ENCODE peak calls at places on chromosomes 13 and 19, in eight cellular contexts. S, T, Z, F, R, N, Y and I are unnamed samples.

GRCh38 chr13:24161980-24162517 is 1.5 kb downstream of the SPATA13 start:
- DNase-seq in Z (no peak), N (no peak), R (no peak), Y (no peak), S (no peak), T (no peak), F (peak; percentile 80), I (no peak)

GRCh38 chr13:104854007-104854406 is 1681.5 kb downstream of the EFNB2 start:
- DNase-seq in T (no peak), Y (no peak), S (no peak), F (no peak), R (no peak), Z (no peak), N (no peak), I (no peak)

GRCh38 chr13:29081036-29081435 is 260.9 kb downstream of the MTUS2 start:
- DNase-seq in S (no peak), Z (no peak), N (no peak), F (no peak), Y (no peak), R (no peak), T (no peak), I (no peak)

GRCh38 chr13:29956771-29957170 is 106.4 kb upstream of the UBL3 start:
- DNase-seq in T (no peak), N (no peak), Z (no peak), S (no peak), F (no peak), R (no peak), Y (no peak), I (peak; percentile 25)

GRCh38 chr19:39112338-39112890 is 13.2 kb upstream of the PAK4 start:
- DNase-seq in Z (no peak), R (peak; percentile 45), F (no peak), T (no peak), N (peak; percentile 96), Y (no peak), S (no peak), I (no peak)

GRCh38 chr19:3644351-3645066 is 17.9 kb upstream of the CACTIN start:
- DNase-seq in Y (no peak), F (peak; percentile 72), S (no peak), T (no peak), Z (no peak), N (no peak), R (no peak), I (no peak)

GRCh38 chr13:98570929-98571372 is 6.0 kb downstream of the STK24 start:
- DNase-seq in S (no peak), Y (no peak), F (peak; percentile 43), R (no peak), N (peak; percentile 59), T (peak; percentile 31), Z (no peak), I (no peak)

GRCh38 chr13:72849571-72849970 is 67.6 kb downstream of the PIBF1 start:
- DNase-seq in N (no peak), R (no peak), Y (no peak), Z (no peak), S (no peak), F (no peak), T (no peak), I (no peak)

GRCh38 chr13:103000157-103000556 is 66.1 kb downstream of the SLC10A2 start:
- DNase-seq in T (no peak), N (no peak), S (no peak), F (no peak), R (no peak), Y (no peak), Z (no peak), I (no peak)

GRCh38 chr13:107730835-107731234 is 484.5 kb downstream of the LIG4 start:
- DNase-seq in Z (no peak), R (no peak), S (no peak), T (no peak), F (no peak), N (no peak), Y (no peak), I (peak; percentile 76)

GRCh38 chr13:97212540-97213146 is 9.5 kb upstream of the MBNL2 start:
- DNase-seq in S (no peak), Y (no peak), Z (no peak), F (peak; percentile 42), R (no peak), T (no peak), N (no peak), I (peak; percentile 69)

GRCh38 chr13:52945348-52945747 is 83.3 kb upstream of the OLFM4 start:
- DNase-seq in N (no peak), R (no peak), Y (no peak), F (no peak), T (no peak), S (no peak), Z (no peak), I (no peak)

GRCh38 chr13:23447927-23448326 is 14.4 kb upstream of the SACS start:
- DNase-seq in N (no peak), Z (no peak), S (no peak), Y (no peak), F (no peak), R (no peak), T (peak; percentile 31), I (peak; percentile 21)

GRCh38 chr13:91136806-91137205 is 210.7 kb upstream of the MIR17HG start:
- DNase-seq in N (no peak), S (no peak), Y (no peak), Z (no peak), F (no peak), R (no peak), T (no peak), I (no peak)

GRCh38 chr13:23140492-23140891 is 40.3 kb upstream of the SGCG start:
- DNase-seq in T (no peak), N (no peak), F (no peak), Z (no peak), R (no peak), S (no peak), Y (no peak), I (no peak)

GRCh38 chr13:92719868-92720267 is 506.7 kb upstream of the GPC6 start:
- DNase-seq in Z (no peak), Y (no peak), R (no peak), F (no peak), T (no peak), S (no peak), N (no peak), I (no peak)

GRCh38 chr13:24107955-24108614 is 52.4 kb upstream of the SPATA13 start:
- DNase-seq in Y (no peak), Z (no peak), F (no peak), S (no peak), N (no peak), T (no peak), R (no peak), I (no peak)

GRCh38 chr13:108705031-108705430 is 75.6 kb downstream of the MYO16 start:
- DNase-seq in S (no peak), N (no peak), F (no peak), Z (no peak), T (no peak), R (no peak), Y (no peak), I (no peak)

GRCh38 chr19:1942078-1942933 is 1.3 kb downstream of the CSNK1G2 start:
- DNase-seq in F (peak; percentile 75), R (peak; percentile 87), Y (peak; percentile 93), T (peak; percentile 71), S (peak; percentile 72), Z (peak; percentile 82), N (peak; percentile 80), I (peak; percentile 91)

GRCh38 chr19:17026706-17027427 is at the start of gene CPAMD8:
- DNase-seq in Z (no peak), T (no peak), N (no peak), F (no peak), Y (peak; percentile 81), R (no peak), S (no peak), I (no peak)
- H3K4me3 ChIP-seq in Z (no peak within 1 kb of the TSS), T (peak within 1 kb of the TSS; percentile 13), N (no peak within 1 kb of the TSS), F (peak within 1 kb of the TSS; percentile 28), Y (peak within 1 kb of the TSS; percentile 15), R (peak within 1 kb of the TSS; percentile 54), S (no peak within 1 kb of the TSS), I (peak within 1 kb of the TSS; percentile 38)

GRCh38 chr19:13016628-13017305 is 21.5 kb downstream of the NFIX start:
- DNase-seq in Y (peak; percentile 23), S (no peak), Z (no peak), F (no peak), N (no peak), T (no peak), R (no peak), I (no peak)
- H3K27me3 ChIP-seq in Y (peaks cover 37% of the 10 kb centered on the region), S (no peaks in the 10 kb centered on the region), Z (no peaks in the 10 kb centered on the region), F (peaks cover 7% of the 10 kb centered on the region), N (no peaks in the 10 kb centered on the region), T (no peaks in the 10 kb centered on the region), R (peaks cover 26% of the 10 kb centered on the region), I (peaks cover 21% of the 10 kb centered on the region)

DNA sequence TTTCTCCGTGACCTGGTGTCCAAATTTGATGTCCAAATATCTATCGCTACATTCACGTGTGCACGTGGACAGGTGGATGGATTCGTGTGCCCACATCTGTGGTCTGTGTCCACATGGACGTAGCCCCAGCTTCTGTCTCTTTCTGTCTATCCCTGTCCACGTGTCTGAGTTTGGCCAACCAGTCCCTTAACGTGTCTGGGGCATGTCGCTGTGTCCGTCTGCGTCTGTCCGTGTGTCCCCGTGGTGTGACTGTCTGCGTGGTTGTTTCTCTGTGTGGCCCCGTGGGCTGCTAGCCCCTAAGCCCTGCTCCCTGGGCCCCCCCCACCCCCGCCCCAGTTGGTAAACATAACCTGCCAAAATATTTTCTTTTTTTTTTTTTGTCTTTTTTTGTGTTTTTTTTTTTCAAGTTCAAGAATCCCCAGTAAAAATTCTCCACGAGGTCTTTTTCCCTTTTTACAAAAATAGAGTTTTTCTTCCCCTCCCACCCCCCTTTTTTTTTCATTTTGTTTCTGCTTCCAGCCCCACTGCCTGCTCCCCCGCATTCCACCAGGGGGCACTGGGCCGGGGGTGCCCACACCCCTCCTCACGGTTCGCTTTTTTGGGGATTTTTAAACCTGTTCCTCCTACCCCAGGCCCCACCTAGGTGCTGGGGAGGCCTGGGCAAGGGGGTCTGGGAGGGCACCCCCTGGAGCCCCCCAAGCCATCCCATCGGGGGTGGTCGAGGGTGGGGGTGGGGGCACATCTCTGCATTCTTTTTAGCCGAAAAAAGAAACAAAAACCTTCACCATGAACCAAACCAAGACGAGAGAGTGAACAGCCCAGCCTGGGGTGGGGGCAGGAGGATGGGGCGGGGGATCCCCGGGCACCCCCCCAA is 18.3 kb downstream of the PRKCSH start:
- DNase-seq in Z (no peak), T (no peak), S (no peak), N (no peak), R (no peak), F (no peak), Y (no peak), I (no peak)
- H3K4me3 ChIP-seq in Z (no peak overlapping the region), T (no peak overlapping the region), S (no peak overlapping the region), N (no peak overlapping the region), R (no peak overlapping the region), F (no peak overlapping the region), Y (no peak overlapping the region), I (no peak overlapping the region)

DNA sequence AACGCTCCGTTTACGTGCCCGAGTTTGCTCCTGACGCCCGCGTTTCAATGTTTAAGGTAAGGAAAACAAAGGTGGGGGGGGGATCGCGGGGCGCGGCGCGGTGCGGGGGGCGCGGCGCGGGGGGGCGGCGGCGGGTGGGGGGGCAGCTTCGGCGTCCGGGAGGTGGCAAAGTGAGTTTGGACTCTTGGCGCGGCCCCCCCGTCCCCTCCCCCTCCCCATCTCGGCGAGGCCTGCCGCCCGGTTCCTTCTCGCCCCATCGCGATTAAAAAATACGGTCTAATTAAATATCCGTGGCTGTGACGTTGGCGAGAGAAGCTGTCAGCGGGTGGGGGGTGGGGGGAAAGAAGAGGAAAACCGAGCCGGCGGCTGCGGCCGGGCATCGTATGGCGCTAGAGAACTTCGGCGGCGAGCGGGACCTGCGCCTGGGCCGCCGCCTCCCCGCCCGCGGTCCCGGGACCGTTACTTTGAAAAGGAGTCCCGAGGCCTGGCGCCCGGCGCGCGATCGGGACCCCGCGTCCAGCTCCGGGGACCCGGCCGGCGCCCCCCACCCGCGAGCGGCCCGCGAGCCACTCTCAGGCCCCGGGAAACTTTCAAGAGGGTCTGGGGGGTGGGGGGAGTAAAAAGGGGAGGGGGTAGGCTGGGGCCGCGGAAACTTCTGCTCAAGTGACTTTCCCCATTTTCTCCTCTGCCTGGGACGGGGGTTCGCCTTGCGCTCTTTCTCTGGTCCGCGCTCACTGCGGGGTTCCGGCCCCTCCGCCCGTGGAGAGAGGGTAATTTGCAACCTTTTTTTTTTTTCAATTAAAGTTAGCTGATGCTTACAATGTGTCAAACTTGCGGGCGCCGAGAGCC is 146.3 kb upstream of the ZNF536 start:
- DNase-seq in Y (peak; percentile 72), N (no peak), R (no peak), F (no peak), S (no peak), T (no peak), Z (no peak), I (no peak)
- H3K27me3 ChIP-seq in Y (peaks cover 100% of the 10 kb centered on the region), N (peaks cover 9% of the 10 kb centered on the region), R (peaks cover 87% of the 10 kb centered on the region), F (peaks cover 83% of the 10 kb centered on the region), S (no peaks in the 10 kb centered on the region), T (peaks cover 22% of the 10 kb centered on the region), Z (peaks cover 3% of the 10 kb centered on the region), I (peaks cover 6% of the 10 kb centered on the region)